ENCODE peak calls at places on chromosomes 3 and 15, in seven cellular contexts. One of them, this sample, is unnamed.
A peak's percentile ranks its signal among the peaks of the same experiment; 100 is the strongest.

GRCh38 chr15:34610388-34610787 is 26.9 kb upstream of the GOLGA8B start:
- DNase-seq in GM12878: no peak
- DNase-seq in SW480: no peak
- DNase-seq in RCC 7860: no peak
- DNase-seq in stimulated activated CD4-positive, alpha-beta T cell treated with anti-CD3 and anti-CD28 coated beads, Interleukin-2, amount 100 ng/mL, for 48 hours: no peak
- DNase-seq in stimulated activated CD8-positive, alpha-beta memory T cell treated with anti-CD3 and anti-CD28 coated beads, Interleukin-12 subunit alpha, Interleukin-12 subunit beta, amount 100 ng/mL, for 1 hour: no peak
- DNase-seq in T follicular helper cell: no peak
- DNase-seq in this sample: no peak

GRCh38 chr15:70400766-70401541 is 303.2 kb upstream of the TLE3 start:
- DNase-seq in SW480: no peak
- DNase-seq in GM12878: no peak
- DNase-seq in T follicular helper cell: no peak
- DNase-seq in stimulated activated CD4-positive, alpha-beta T cell treated with anti-CD3 and anti-CD28 coated beads, Interleukin-2, amount 100 ng/mL, for 48 hours: no peak
- DNase-seq in RCC 7860: no peak
- DNase-seq in stimulated activated CD8-positive, alpha-beta memory T cell treated with anti-CD3 and anti-CD28 coated beads, Interleukin-12 subunit alpha, Interleukin-12 subunit beta, amount 100 ng/mL, for 1 hour: no peak
- DNase-seq in this sample: no peak

GRCh38 chr3:9932535-9932842 is 1.1 kb upstream of the CRELD1 start:
- DNase-seq in RCC 7860: no peak
- DNase-seq in T follicular helper cell: no peak
- DNase-seq in stimulated activated CD4-positive, alpha-beta T cell treated with anti-CD3 and anti-CD28 coated beads, Interleukin-2, amount 100 ng/mL, for 48 hours: no peak
- DNase-seq in GM12878: no peak
- DNase-seq in stimulated activated CD8-positive, alpha-beta memory T cell treated with anti-CD3 and anti-CD28 coated beads, Interleukin-12 subunit alpha, Interleukin-12 subunit beta, amount 100 ng/mL, for 1 hour: no peak
- DNase-seq in SW480: no peak
- DNase-seq in this sample: no peak

GRCh38 chr3:40505599-40506462 is at the start of gene ZNF620:
- DNase-seq in GM12878: no peak
- DNase-seq in stimulated activated CD8-positive, alpha-beta memory T cell treated with anti-CD3 and anti-CD28 coated beads, Interleukin-12 subunit alpha, Interleukin-12 subunit beta, amount 100 ng/mL, for 1 hour: peak; percentile 40
- DNase-seq in stimulated activated CD4-positive, alpha-beta T cell treated with anti-CD3 and anti-CD28 coated beads, Interleukin-2, amount 100 ng/mL, for 48 hours: peak; percentile 37
- DNase-seq in SW480: peak; percentile 92
- DNase-seq in T follicular helper cell: peak; percentile 14
- DNase-seq in RCC 7860: no peak
- DNase-seq in this sample: peak; percentile 40

GRCh38 chr3:117407317-117407716 is 697.7 kb downstream of the TUSC7 start:
- DNase-seq in stimulated activated CD4-positive, alpha-beta T cell treated with anti-CD3 and anti-CD28 coated beads, Interleukin-2, amount 100 ng/mL, for 48 hours: no peak
- DNase-seq in T follicular helper cell: no peak
- DNase-seq in GM12878: no peak
- DNase-seq in stimulated activated CD8-positive, alpha-beta memory T cell treated with anti-CD3 and anti-CD28 coated beads, Interleukin-12 subunit alpha, Interleukin-12 subunit beta, amount 100 ng/mL, for 1 hour: no peak
- DNase-seq in SW480: peak; percentile 9
- DNase-seq in RCC 7860: peak; percentile 15
- DNase-seq in this sample: no peak

GRCh38 chr3:183349421-183350157 is 78.8 kb downstream of the MCF2L2 start:
- DNase-seq in GM12878: no peak
- DNase-seq in stimulated activated CD8-positive, alpha-beta memory T cell treated with anti-CD3 and anti-CD28 coated beads, Interleukin-12 subunit alpha, Interleukin-12 subunit beta, amount 100 ng/mL, for 1 hour: no peak
- DNase-seq in T follicular helper cell: no peak
- DNase-seq in RCC 7860: no peak
- DNase-seq in SW480: no peak
- DNase-seq in stimulated activated CD4-positive, alpha-beta T cell treated with anti-CD3 and anti-CD28 coated beads, Interleukin-2, amount 100 ng/mL, for 48 hours: no peak
- DNase-seq in this sample: no peak

GRCh38 chr3:127162947-127163645 is 29.8 kb upstream of the PRR23E start:
- DNase-seq in T follicular helper cell: no peak
- DNase-seq in stimulated activated CD4-positive, alpha-beta T cell treated with anti-CD3 and anti-CD28 coated beads, Interleukin-2, amount 100 ng/mL, for 48 hours: no peak
- DNase-seq in SW480: no peak
- DNase-seq in RCC 7860: no peak
- DNase-seq in stimulated activated CD8-positive, alpha-beta memory T cell treated with anti-CD3 and anti-CD28 coated beads, Interleukin-12 subunit alpha, Interleukin-12 subunit beta, amount 100 ng/mL, for 1 hour: no peak
- DNase-seq in GM12878: no peak
- DNase-seq in this sample: no peak

GRCh38 chr3:88301273-88302002 is 151.7 kb downstream of the C3orf38 start:
- DNase-seq in T follicular helper cell: no peak
- DNase-seq in stimulated activated CD8-positive, alpha-beta memory T cell treated with anti-CD3 and anti-CD28 coated beads, Interleukin-12 subunit alpha, Interleukin-12 subunit beta, amount 100 ng/mL, for 1 hour: no peak
- DNase-seq in RCC 7860: no peak
- DNase-seq in GM12878: no peak
- DNase-seq in SW480: no peak
- DNase-seq in stimulated activated CD4-positive, alpha-beta T cell treated with anti-CD3 and anti-CD28 coated beads, Interleukin-2, amount 100 ng/mL, for 48 hours: no peak
- DNase-seq in this sample: no peak

GRCh38 chr3:188416041-188416440 is 262.1 kb downstream of the LPP start:
- DNase-seq in GM12878: no peak
- DNase-seq in stimulated activated CD4-positive, alpha-beta T cell treated with anti-CD3 and anti-CD28 coated beads, Interleukin-2, amount 100 ng/mL, for 48 hours: no peak
- DNase-seq in SW480: no peak
- DNase-seq in stimulated activated CD8-positive, alpha-beta memory T cell treated with anti-CD3 and anti-CD28 coated beads, Interleukin-12 subunit alpha, Interleukin-12 subunit beta, amount 100 ng/mL, for 1 hour: no peak
- DNase-seq in RCC 7860: no peak
- DNase-seq in T follicular helper cell: no peak
- DNase-seq in this sample: no peak

GRCh38 chr15:95875141-95875643 is 455.3 kb upstream of the NR2F2 start:
- DNase-seq in SW480: no peak
- DNase-seq in T follicular helper cell: no peak
- DNase-seq in stimulated activated CD8-positive, alpha-beta memory T cell treated with anti-CD3 and anti-CD28 coated beads, Interleukin-12 subunit alpha, Interleukin-12 subunit beta, amount 100 ng/mL, for 1 hour: no peak
- DNase-seq in stimulated activated CD4-positive, alpha-beta T cell treated with anti-CD3 and anti-CD28 coated beads, Interleukin-2, amount 100 ng/mL, for 48 hours: no peak
- DNase-seq in GM12878: no peak
- DNase-seq in RCC 7860: no peak
- DNase-seq in this sample: no peak

GRCh38 chr3:58026598-58026997 is 18.4 kb downstream of the FLNB start:
- DNase-seq in RCC 7860: no peak
- DNase-seq in SW480: no peak
- DNase-seq in T follicular helper cell: no peak
- DNase-seq in stimulated activated CD4-positive, alpha-beta T cell treated with anti-CD3 and anti-CD28 coated beads, Interleukin-2, amount 100 ng/mL, for 48 hours: no peak
- DNase-seq in stimulated activated CD8-positive, alpha-beta memory T cell treated with anti-CD3 and anti-CD28 coated beads, Interleukin-12 subunit alpha, Interleukin-12 subunit beta, amount 100 ng/mL, for 1 hour: no peak
- DNase-seq in GM12878: no peak
- DNase-seq in this sample: no peak

GRCh38 chr3:113242091-113242581 is 30.8 kb downstream of the BOC start:
- DNase-seq in stimulated activated CD4-positive, alpha-beta T cell treated with anti-CD3 and anti-CD28 coated beads, Interleukin-2, amount 100 ng/mL, for 48 hours: no peak
- DNase-seq in SW480: no peak
- DNase-seq in GM12878: no peak
- DNase-seq in RCC 7860: peak; percentile 34
- DNase-seq in T follicular helper cell: no peak
- DNase-seq in stimulated activated CD8-positive, alpha-beta memory T cell treated with anti-CD3 and anti-CD28 coated beads, Interleukin-12 subunit alpha, Interleukin-12 subunit beta, amount 100 ng/mL, for 1 hour: no peak
- DNase-seq in this sample: no peak

GRCh38 chr3:108099679-108100428 is 9.0 kb upstream of the CD47 start:
- DNase-seq in RCC 7860: no peak
- DNase-seq in T follicular helper cell: no peak
- DNase-seq in stimulated activated CD4-positive, alpha-beta T cell treated with anti-CD3 and anti-CD28 coated beads, Interleukin-2, amount 100 ng/mL, for 48 hours: no peak
- DNase-seq in stimulated activated CD8-positive, alpha-beta memory T cell treated with anti-CD3 and anti-CD28 coated beads, Interleukin-12 subunit alpha, Interleukin-12 subunit beta, amount 100 ng/mL, for 1 hour: no peak
- DNase-seq in SW480: no peak
- DNase-seq in GM12878: no peak
- DNase-seq in this sample: no peak

GRCh38 chr3:14780927-14781507 is 37.7 kb upstream of the FGD5 start:
- DNase-seq in stimulated activated CD4-positive, alpha-beta T cell treated with anti-CD3 and anti-CD28 coated beads, Interleukin-2, amount 100 ng/mL, for 48 hours: no peak
- DNase-seq in stimulated activated CD8-positive, alpha-beta memory T cell treated with anti-CD3 and anti-CD28 coated beads, Interleukin-12 subunit alpha, Interleukin-12 subunit beta, amount 100 ng/mL, for 1 hour: no peak
- DNase-seq in RCC 7860: peak; percentile 13
- DNase-seq in SW480: peak; percentile 77
- DNase-seq in GM12878: peak; percentile 31
- DNase-seq in T follicular helper cell: no peak
- DNase-seq in this sample: no peak

GRCh38 chr3:12155264-12155663 is 3.4 kb downstream of the TIMP4 start:
- DNase-seq in GM12878: no peak
- DNase-seq in T follicular helper cell: no peak
- DNase-seq in SW480: no peak
- DNase-seq in RCC 7860: no peak
- DNase-seq in stimulated activated CD8-positive, alpha-beta memory T cell treated with anti-CD3 and anti-CD28 coated beads, Interleukin-12 subunit alpha, Interleukin-12 subunit beta, amount 100 ng/mL, for 1 hour: no peak
- DNase-seq in stimulated activated CD4-positive, alpha-beta T cell treated with anti-CD3 and anti-CD28 coated beads, Interleukin-2, amount 100 ng/mL, for 48 hours: no peak
- DNase-seq in this sample: no peak

GRCh38 chr15:57281357-57281756 is 94.9 kb upstream of the CGNL1 start:
- DNase-seq in stimulated activated CD8-positive, alpha-beta memory T cell treated with anti-CD3 and anti-CD28 coated beads, Interleukin-12 subunit alpha, Interleukin-12 subunit beta, amount 100 ng/mL, for 1 hour: no peak
- DNase-seq in GM12878: no peak
- DNase-seq in stimulated activated CD4-positive, alpha-beta T cell treated with anti-CD3 and anti-CD28 coated beads, Interleukin-2, amount 100 ng/mL, for 48 hours: no peak
- DNase-seq in T follicular helper cell: no peak
- DNase-seq in RCC 7860: no peak
- DNase-seq in SW480: no peak
- DNase-seq in this sample: no peak

GRCh38 chr3:149969110-149969944 is 1.4 kb downstream of the PFN2 start:
- DNase-seq in stimulated activated CD4-positive, alpha-beta T cell treated with anti-CD3 and anti-CD28 coated beads, Interleukin-2, amount 100 ng/mL, for 48 hours: no peak
- DNase-seq in SW480: peak; percentile 84
- DNase-seq in stimulated activated CD8-positive, alpha-beta memory T cell treated with anti-CD3 and anti-CD28 coated beads, Interleukin-12 subunit alpha, Interleukin-12 subunit beta, amount 100 ng/mL, for 1 hour: no peak
- DNase-seq in GM12878: no peak
- DNase-seq in T follicular helper cell: no peak
- DNase-seq in RCC 7860: peak; percentile 88
- DNase-seq in this sample: no peak

GRCh38 chr3:194270627-194271458 is 80.3 kb downstream of the CPN2 start:
- DNase-seq in SW480: peak; percentile 82
- DNase-seq in RCC 7860: no peak
- DNase-seq in stimulated activated CD8-positive, alpha-beta memory T cell treated with anti-CD3 and anti-CD28 coated beads, Interleukin-12 subunit alpha, Interleukin-12 subunit beta, amount 100 ng/mL, for 1 hour: no peak
- DNase-seq in T follicular helper cell: no peak
- DNase-seq in stimulated activated CD4-positive, alpha-beta T cell treated with anti-CD3 and anti-CD28 coated beads, Interleukin-2, amount 100 ng/mL, for 48 hours: no peak
- DNase-seq in GM12878: no peak
- DNase-seq in this sample: no peak

GRCh38 chr3:151869186-151869585 is 4.3 kb upstream of the SUCNR1 start:
- DNase-seq in stimulated activated CD8-positive, alpha-beta memory T cell treated with anti-CD3 and anti-CD28 coated beads, Interleukin-12 subunit alpha, Interleukin-12 subunit beta, amount 100 ng/mL, for 1 hour: no peak
- DNase-seq in RCC 7860: no peak
- DNase-seq in GM12878: no peak
- DNase-seq in stimulated activated CD4-positive, alpha-beta T cell treated with anti-CD3 and anti-CD28 coated beads, Interleukin-2, amount 100 ng/mL, for 48 hours: no peak
- DNase-seq in SW480: no peak
- DNase-seq in T follicular helper cell: no peak
- DNase-seq in this sample: no peak

GRCh38 chr3:116663161-116663885 is 46.3 kb upstream of the TUSC7 start:
- DNase-seq in GM12878: no peak
- DNase-seq in SW480: no peak
- DNase-seq in stimulated activated CD4-positive, alpha-beta T cell treated with anti-CD3 and anti-CD28 coated beads, Interleukin-2, amount 100 ng/mL, for 48 hours: no peak
- DNase-seq in RCC 7860: no peak
- DNase-seq in T follicular helper cell: no peak
- DNase-seq in stimulated activated CD8-positive, alpha-beta memory T cell treated with anti-CD3 and anti-CD28 coated beads, Interleukin-12 subunit alpha, Interleukin-12 subunit beta, amount 100 ng/mL, for 1 hour: no peak
- DNase-seq in this sample: no peak

GRCh38 chr15:63729115-63729884 is 104.4 kb downstream of the HERC1 start:
- DNase-seq in RCC 7860: no peak
- DNase-seq in stimulated activated CD4-positive, alpha-beta T cell treated with anti-CD3 and anti-CD28 coated beads, Interleukin-2, amount 100 ng/mL, for 48 hours: no peak
- DNase-seq in T follicular helper cell: no peak
- DNase-seq in GM12878: no peak
- DNase-seq in SW480: no peak
- DNase-seq in stimulated activated CD8-positive, alpha-beta memory T cell treated with anti-CD3 and anti-CD28 coated beads, Interleukin-12 subunit alpha, Interleukin-12 subunit beta, amount 100 ng/mL, for 1 hour: no peak
- DNase-seq in this sample: no peak

GRCh38 chr15:22241451-22241850 is 161.1 kb downstream of the OR4M2 start:
- DNase-seq in RCC 7860: no peak
- DNase-seq in stimulated activated CD4-positive, alpha-beta T cell treated with anti-CD3 and anti-CD28 coated beads, Interleukin-2, amount 100 ng/mL, for 48 hours: no peak
- DNase-seq in T follicular helper cell: no peak
- DNase-seq in SW480: no peak
- DNase-seq in stimulated activated CD8-positive, alpha-beta memory T cell treated with anti-CD3 and anti-CD28 coated beads, Interleukin-12 subunit alpha, Interleukin-12 subunit beta, amount 100 ng/mL, for 1 hour: no peak
- DNase-seq in GM12878: no peak
- DNase-seq in this sample: no peak

GRCh38 chr15:89880727-89881126 is 13.1 kb downstream of the AP3S2 start:
- DNase-seq in stimulated activated CD8-positive, alpha-beta memory T cell treated with anti-CD3 and anti-CD28 coated beads, Interleukin-12 subunit alpha, Interleukin-12 subunit beta, amount 100 ng/mL, for 1 hour: no peak
- DNase-seq in T follicular helper cell: no peak
- DNase-seq in RCC 7860: no peak
- DNase-seq in SW480: no peak
- DNase-seq in stimulated activated CD4-positive, alpha-beta T cell treated with anti-CD3 and anti-CD28 coated beads, Interleukin-2, amount 100 ng/mL, for 48 hours: no peak
- DNase-seq in GM12878: no peak
- DNase-seq in this sample: no peak

GRCh38 chr3:41159581-41160189 is 39.6 kb upstream of the CTNNB1 start:
- DNase-seq in stimulated activated CD4-positive, alpha-beta T cell treated with anti-CD3 and anti-CD28 coated beads, Interleukin-2, amount 100 ng/mL, for 48 hours: no peak
- DNase-seq in SW480: peak; percentile 98
- DNase-seq in T follicular helper cell: no peak
- DNase-seq in RCC 7860: no peak
- DNase-seq in GM12878: no peak
- DNase-seq in stimulated activated CD8-positive, alpha-beta memory T cell treated with anti-CD3 and anti-CD28 coated beads, Interleukin-12 subunit alpha, Interleukin-12 subunit beta, amount 100 ng/mL, for 1 hour: no peak
- DNase-seq in this sample: no peak

GRCh38 chr3:62149962-62150361 is 223.4 kb downstream of the FEZF2 start:
- DNase-seq in SW480: no peak
- DNase-seq in stimulated activated CD4-positive, alpha-beta T cell treated with anti-CD3 and anti-CD28 coated beads, Interleukin-2, amount 100 ng/mL, for 48 hours: no peak
- DNase-seq in T follicular helper cell: no peak
- DNase-seq in GM12878: no peak
- DNase-seq in stimulated activated CD8-positive, alpha-beta memory T cell treated with anti-CD3 and anti-CD28 coated beads, Interleukin-12 subunit alpha, Interleukin-12 subunit beta, amount 100 ng/mL, for 1 hour: no peak
- DNase-seq in RCC 7860: peak; percentile 5
- DNase-seq in this sample: no peak

GRCh38 chr3:26719148-26719547 is 96.6 kb downstream of the LRRC3B start:
- DNase-seq in stimulated activated CD8-positive, alpha-beta memory T cell treated with anti-CD3 and anti-CD28 coated beads, Interleukin-12 subunit alpha, Interleukin-12 subunit beta, amount 100 ng/mL, for 1 hour: no peak
- DNase-seq in SW480: no peak
- DNase-seq in stimulated activated CD4-positive, alpha-beta T cell treated with anti-CD3 and anti-CD28 coated beads, Interleukin-2, amount 100 ng/mL, for 48 hours: no peak
- DNase-seq in T follicular helper cell: no peak
- DNase-seq in GM12878: no peak
- DNase-seq in RCC 7860: no peak
- DNase-seq in this sample: no peak

GRCh38 chr15:52247032-52247431 is 48.6 kb downstream of the MYO5C start:
- DNase-seq in stimulated activated CD4-positive, alpha-beta T cell treated with anti-CD3 and anti-CD28 coated beads, Interleukin-2, amount 100 ng/mL, for 48 hours: no peak
- DNase-seq in SW480: no peak
- DNase-seq in GM12878: no peak
- DNase-seq in stimulated activated CD8-positive, alpha-beta memory T cell treated with anti-CD3 and anti-CD28 coated beads, Interleukin-12 subunit alpha, Interleukin-12 subunit beta, amount 100 ng/mL, for 1 hour: no peak
- DNase-seq in T follicular helper cell: no peak
- DNase-seq in RCC 7860: peak; percentile 30
- DNase-seq in this sample: no peak

GRCh38 chr15:52689562-52689961 is 10.4 kb upstream of the ATOSA start:
- DNase-seq in stimulated activated CD4-positive, alpha-beta T cell treated with anti-CD3 and anti-CD28 coated beads, Interleukin-2, amount 100 ng/mL, for 48 hours: no peak
- DNase-seq in T follicular helper cell: no peak
- DNase-seq in GM12878: no peak
- DNase-seq in stimulated activated CD8-positive, alpha-beta memory T cell treated with anti-CD3 and anti-CD28 coated beads, Interleukin-12 subunit alpha, Interleukin-12 subunit beta, amount 100 ng/mL, for 1 hour: no peak
- DNase-seq in SW480: no peak
- DNase-seq in RCC 7860: no peak
- DNase-seq in this sample: no peak

GRCh38 chr3:131526801-131527347 is 24.1 kb upstream of the MRPL3 start:
- DNase-seq in SW480: no peak
- DNase-seq in RCC 7860: no peak
- DNase-seq in GM12878: no peak
- DNase-seq in stimulated activated CD4-positive, alpha-beta T cell treated with anti-CD3 and anti-CD28 coated beads, Interleukin-2, amount 100 ng/mL, for 48 hours: no peak
- DNase-seq in stimulated activated CD8-positive, alpha-beta memory T cell treated with anti-CD3 and anti-CD28 coated beads, Interleukin-12 subunit alpha, Interleukin-12 subunit beta, amount 100 ng/mL, for 1 hour: no peak
- DNase-seq in T follicular helper cell: no peak
- DNase-seq in this sample: no peak

GRCh38 chr3:107068980-107069379 is 308.3 kb upstream of the CCDC54 start:
- DNase-seq in stimulated activated CD8-positive, alpha-beta memory T cell treated with anti-CD3 and anti-CD28 coated beads, Interleukin-12 subunit alpha, Interleukin-12 subunit beta, amount 100 ng/mL, for 1 hour: no peak
- DNase-seq in GM12878: no peak
- DNase-seq in SW480: peak; percentile 14
- DNase-seq in T follicular helper cell: no peak
- DNase-seq in RCC 7860: peak; percentile 45
- DNase-seq in stimulated activated CD4-positive, alpha-beta T cell treated with anti-CD3 and anti-CD28 coated beads, Interleukin-2, amount 100 ng/mL, for 48 hours: no peak
- DNase-seq in this sample: no peak

GRCh38 chr3:97070302-97070701 is 255.9 kb downstream of the EPHA6 start:
- DNase-seq in GM12878: no peak
- DNase-seq in SW480: no peak
- DNase-seq in RCC 7860: no peak
- DNase-seq in stimulated activated CD8-positive, alpha-beta memory T cell treated with anti-CD3 and anti-CD28 coated beads, Interleukin-12 subunit alpha, Interleukin-12 subunit beta, amount 100 ng/mL, for 1 hour: no peak
- DNase-seq in T follicular helper cell: no peak
- DNase-seq in stimulated activated CD4-positive, alpha-beta T cell treated with anti-CD3 and anti-CD28 coated beads, Interleukin-2, amount 100 ng/mL, for 48 hours: no peak
- DNase-seq in this sample: no peak

GRCh38 chr3:168061332-168061996 is 34.3 kb downstream of the GOLIM4 start:
- DNase-seq in GM12878: no peak
- DNase-seq in SW480: no peak
- DNase-seq in RCC 7860: no peak
- DNase-seq in stimulated activated CD4-positive, alpha-beta T cell treated with anti-CD3 and anti-CD28 coated beads, Interleukin-2, amount 100 ng/mL, for 48 hours: no peak
- DNase-seq in T follicular helper cell: no peak
- DNase-seq in stimulated activated CD8-positive, alpha-beta memory T cell treated with anti-CD3 and anti-CD28 coated beads, Interleukin-12 subunit alpha, Interleukin-12 subunit beta, amount 100 ng/mL, for 1 hour: no peak
- DNase-seq in this sample: no peak

GRCh38 chr3:8353364-8353763 is 148.3 kb upstream of the LMCD1 start:
- DNase-seq in GM12878: no peak
- DNase-seq in RCC 7860: no peak
- DNase-seq in T follicular helper cell: no peak
- DNase-seq in stimulated activated CD8-positive, alpha-beta memory T cell treated with anti-CD3 and anti-CD28 coated beads, Interleukin-12 subunit alpha, Interleukin-12 subunit beta, amount 100 ng/mL, for 1 hour: no peak
- DNase-seq in stimulated activated CD4-positive, alpha-beta T cell treated with anti-CD3 and anti-CD28 coated beads, Interleukin-2, amount 100 ng/mL, for 48 hours: no peak
- DNase-seq in SW480: no peak
- DNase-seq in this sample: no peak

GRCh38 chr15:85710340-85710842 is 84.3 kb downstream of the KLHL25 start:
- DNase-seq in stimulated activated CD4-positive, alpha-beta T cell treated with anti-CD3 and anti-CD28 coated beads, Interleukin-2, amount 100 ng/mL, for 48 hours: no peak
- DNase-seq in stimulated activated CD8-positive, alpha-beta memory T cell treated with anti-CD3 and anti-CD28 coated beads, Interleukin-12 subunit alpha, Interleukin-12 subunit beta, amount 100 ng/mL, for 1 hour: no peak
- DNase-seq in T follicular helper cell: no peak
- DNase-seq in SW480: no peak
- DNase-seq in GM12878: peak; percentile 75
- DNase-seq in RCC 7860: no peak
- DNase-seq in this sample: no peak

GRCh38 chr15:73787621-73788020 is 34.5 kb upstream of the INSYN1 start:
- DNase-seq in SW480: no peak
- DNase-seq in GM12878: no peak
- DNase-seq in stimulated activated CD4-positive, alpha-beta T cell treated with anti-CD3 and anti-CD28 coated beads, Interleukin-2, amount 100 ng/mL, for 48 hours: no peak
- DNase-seq in stimulated activated CD8-positive, alpha-beta memory T cell treated with anti-CD3 and anti-CD28 coated beads, Interleukin-12 subunit alpha, Interleukin-12 subunit beta, amount 100 ng/mL, for 1 hour: no peak
- DNase-seq in T follicular helper cell: no peak
- DNase-seq in RCC 7860: no peak
- DNase-seq in this sample: no peak

GRCh38 chr15:76575177-76576078 is 238.9 kb downstream of the ISL2 start:
- DNase-seq in RCC 7860: no peak
- DNase-seq in stimulated activated CD4-positive, alpha-beta T cell treated with anti-CD3 and anti-CD28 coated beads, Interleukin-2, amount 100 ng/mL, for 48 hours: no peak
- DNase-seq in SW480: no peak
- DNase-seq in T follicular helper cell: no peak
- DNase-seq in GM12878: peak; percentile 79
- DNase-seq in stimulated activated CD8-positive, alpha-beta memory T cell treated with anti-CD3 and anti-CD28 coated beads, Interleukin-12 subunit alpha, Interleukin-12 subunit beta, amount 100 ng/mL, for 1 hour: no peak
- DNase-seq in this sample: no peak

GRCh38 chr15:70523192-70523591 is 240.2 kb downstream of the UACA start:
- DNase-seq in stimulated activated CD4-positive, alpha-beta T cell treated with anti-CD3 and anti-CD28 coated beads, Interleukin-2, amount 100 ng/mL, for 48 hours: no peak
- DNase-seq in stimulated activated CD8-positive, alpha-beta memory T cell treated with anti-CD3 and anti-CD28 coated beads, Interleukin-12 subunit alpha, Interleukin-12 subunit beta, amount 100 ng/mL, for 1 hour: no peak
- DNase-seq in SW480: no peak
- DNase-seq in T follicular helper cell: no peak
- DNase-seq in GM12878: no peak
- DNase-seq in RCC 7860: no peak
- DNase-seq in this sample: no peak

GRCh38 chr15:85897818-85898717 is 103.3 kb upstream of the KLHL25 start:
- DNase-seq in RCC 7860: no peak
- DNase-seq in stimulated activated CD4-positive, alpha-beta T cell treated with anti-CD3 and anti-CD28 coated beads, Interleukin-2, amount 100 ng/mL, for 48 hours: no peak
- DNase-seq in GM12878: no peak
- DNase-seq in SW480: no peak
- DNase-seq in T follicular helper cell: no peak
- DNase-seq in stimulated activated CD8-positive, alpha-beta memory T cell treated with anti-CD3 and anti-CD28 coated beads, Interleukin-12 subunit alpha, Interleukin-12 subunit beta, amount 100 ng/mL, for 1 hour: no peak
- DNase-seq in this sample: no peak